ENCODE peak calls at places on chromosomes 4 and X, in nine cellular contexts. B is iPS-NIHi11; A is posterior cingulate gyrus; I is AG08395; E is GM04503; D is sigmoid colon; V is tibial artery; X is germinal center; C is CD4-positive, alpha-beta T cell. Q is an unnamed sample.

GRCh38 chrX:1893758-1894294 is 279.0 kb downstream of the ASMT start:
- DNase-seq in C (no peak), A (no peak), X (no peak), V (no peak), I (no peak), D (no peak), E (no peak), B (no peak), Q (no peak)

GRCh38 chrX:49756692-49757091 is 60.9 kb upstream of the PAGE1 start:
- DNase-seq in I (no peak), D (no peak), A (no peak), V (no peak), C (no peak), B (no peak), X (no peak), E (no peak), Q (no peak)

GRCh38 chr4:108512615-108513505 is 107.5 kb upstream of the RPL34 start:
- DNase-seq in I (peak), A (peak), C (peak), X (no peak), V (no peak), E (no peak), B (peak), D (no peak), Q (peak)

GRCh38 chrX:96713303-96713702 is 28.7 kb downstream of the DIAPH2 start:
- DNase-seq in X (no peak), I (no peak), D (no peak), V (no peak), A (no peak), C (no peak), E (no peak), B (no peak), Q (no peak)

GRCh38 chr4:154132406-154132805 is 343.5 kb upstream of the SFRP2 start:
- DNase-seq in V (no peak), A (no peak), B (no peak), E (no peak), C (no peak), X (no peak), D (no peak), I (no peak), Q (no peak)

GRCh38 chr4:1030559-1030958 is 19.1 kb downstream of the FGFRL1 start:
- DNase-seq in C (no peak), B (no peak), A (no peak), E (no peak), D (no peak), V (no peak), X (no peak), I (no peak), Q (no peak)

GRCh38 chrX:25006586-25007058 is 9.1 kb downstream of the ARX start:
- DNase-seq in V (no peak), X (no peak), B (no peak), C (no peak), D (no peak), A (no peak), E (no peak), I (no peak), Q (no peak)

GRCh38 chrX:49251325-49251724 is 13.2 kb downstream of the FOXP3 start:
- DNase-seq in X (no peak), A (no peak), D (no peak), B (no peak), V (no peak), E (no peak), C (no peak), I (no peak), Q (no peak)

GRCh38 chr4:79831119-79831528 is 241.9 kb downstream of the ANTXR2 start:
- DNase-seq in B (no peak), V (no peak), E (no peak), A (no peak), C (no peak), I (no peak), D (no peak), X (no peak), Q (no peak)

GRCh38 chr4:14897217-14897616 is 105.1 kb upstream of the CPEB2 start:
- DNase-seq in B (no peak), E (no peak), A (no peak), X (no peak), V (no peak), D (no peak), I (no peak), C (no peak), Q (no peak)

GRCh38 chr4:69584135-69584534 is 55.3 kb downstream of the UGT2A2 start:
- DNase-seq in X (no peak), V (no peak), I (no peak), B (no peak), D (no peak), E (no peak), A (no peak), C (no peak), Q (no peak)